ENCODE peak calls at places on chromosomes 7 and 10, in nine cellular contexts. Q is IMR-90, R is brain microvascular endothelial cell, Y is adrenal gland, E is tibial nerve, I is astrocyte of the spinal cord, C is cardiac fibroblast, N is hepatocyte, V is HFF-Myc. W is an unnamed sample.

GRCh38 chr10:64507869-64508609 is 986.8 kb downstream of the REEP3 start:
- DNase-seq in Q (no peak), R (peak; percentile 65), Y (no peak), E (no peak), I (peak; percentile 5), C (peak; percentile 18), N (no peak), V (no peak), W (no peak)

GRCh38 chr7:81135322-81135721 is 216.5 kb upstream of the SEMA3C start:
- DNase-seq in Q (no peak), R (no peak), Y (no peak), E (no peak), I (no peak), C (no peak), N (no peak), V (no peak), W (no peak)

GRCh38 chr7:130345106-130345505 is 490 bp downstream of the CPA5 start:
- DNase-seq in Q (no peak), R (no peak), Y (no peak), E (no peak), I (peak; percentile 39), C (no peak), N (no peak), V (no peak), W (no peak)

GRCh38 chr10:62681211-62681940 is 123.1 kb upstream of the ADO start:
- DNase-seq in Q (no peak), R (peak; percentile 6), Y (no peak), E (no peak), I (no peak), C (no peak), N (peak; percentile 42), V (no peak), W (no peak)

GRCh38 chr10:95474228-95475002 is 86.8 kb downstream of the SORBS1 start:
- DNase-seq in Q (no peak), R (no peak), Y (no peak), E (peak; percentile 59), I (peak; percentile 63), C (peak; percentile 72), N (peak; percentile 70), V (no peak), W (no peak)

GRCh38 chr10:91162495-91163268 is 57.8 kb upstream of the PCGF5 start:
- DNase-seq in Q (peak; percentile 40), R (no peak), Y (peak; percentile 94), E (peak; percentile 34), I (peak; percentile 39), C (peak; percentile 75), N (peak; percentile 79), V (no peak), W (peak; percentile 93)

GRCh38 chr7:35349001-35349400 is 95.1 kb upstream of the TBX20 start:
- DNase-seq in Q (no peak), R (no peak), Y (peak; percentile 60), E (no peak), I (no peak), C (no peak), N (no peak), V (no peak), W (no peak)

GRCh38 chr10:69789164-69789576 is 12.5 kb upstream of the COL13A1 start:
- DNase-seq in Q (no peak), R (no peak), Y (no peak), E (no peak), I (peak; percentile 62), C (no peak), N (no peak), V (no peak), W (no peak)

GRCh38 chr10:74988787-74989574 is 122.5 kb upstream of the SAMD8 start:
- DNase-seq in Q (no peak), R (no peak), Y (no peak), E (no peak), I (no peak), C (no peak), N (no peak), V (no peak), W (no peak)

GRCh38 chr10:128599030-128599429 is 472.8 kb upstream of the MKI67 start:
- DNase-seq in Q (no peak), R (no peak), Y (no peak), E (no peak), I (no peak), C (no peak), N (no peak), V (no peak), W (no peak)

GRCh38 chr7:143504215-143504936 is 26.7 kb downstream of the TAS2R41 start:
- DNase-seq in Q (peak; percentile 28), R (peak; percentile 41), Y (no peak), E (no peak), I (no peak), C (no peak), N (no peak), V (no peak), W (no peak)

GRCh38 chr10:46557319-46558140 is 1.1 kb upstream of the GPRIN2 start:
- DNase-seq in Q (no peak), R (no peak), Y (peak; percentile 51), E (peak; percentile 4), I (no peak), C (no peak), N (no peak), V (no peak), W (peak; percentile 90)

GRCh38 chr7:13551503-13551902 is 438.0 kb downstream of the ETV1 start:
- DNase-seq in Q (no peak), R (no peak), Y (no peak), E (no peak), I (peak; percentile 14), C (no peak), N (no peak), V (no peak), W (no peak)

GRCh38 chr10:129917936-129918335 is 46.1 kb downstream of the EBF3 start:
- DNase-seq in Q (no peak), R (no peak), Y (no peak), E (no peak), I (no peak), C (no peak), N (no peak), V (no peak), W (no peak)

GRCh38 chr10:129916506-129916995 is 47.5 kb downstream of the EBF3 start:
- DNase-seq in Q (no peak), R (no peak), Y (no peak), E (no peak), I (no peak), C (no peak), N (no peak), V (no peak), W (no peak)

GRCh38 chr10:129918401-129918800 is 45.7 kb downstream of the EBF3 start:
- DNase-seq in Q (no peak), R (no peak), Y (no peak), E (no peak), I (no peak), C (no peak), N (no peak), V (no peak), W (no peak)

GRCh38 chr10:129919358-129919757 is 44.7 kb downstream of the EBF3 start:
- DNase-seq in Q (no peak), R (no peak), Y (no peak), E (no peak), I (no peak), C (no peak), N (no peak), V (no peak), W (no peak)

DNA sequence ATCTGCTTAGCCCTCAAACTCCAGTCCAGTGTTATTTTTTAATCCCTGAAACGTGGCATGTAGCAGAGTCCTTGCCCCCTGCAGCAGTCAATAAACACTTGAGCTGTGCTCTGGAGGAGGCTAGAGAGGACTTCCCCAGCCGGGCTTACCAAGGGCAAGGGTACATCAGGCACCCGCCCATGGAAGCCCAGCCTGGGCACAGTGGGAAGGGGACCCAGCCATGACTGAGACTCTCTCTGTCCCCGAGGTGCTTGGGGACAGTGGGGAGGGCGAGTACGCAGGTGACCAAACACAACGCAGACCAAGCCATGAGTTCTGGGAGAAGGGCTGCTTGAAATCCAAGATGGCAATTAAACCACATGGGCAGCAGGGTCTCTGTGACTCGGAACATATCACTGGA is 45.2 kb downstream of the EBF3 start:
- DNase-seq in Q (no peak), R (no peak), Y (no peak), E (no peak), I (no peak), C (no peak), N (no peak), V (no peak), W (no peak)
- H3K4me3 ChIP-seq in Q (no peak overlapping the region), R (no peak overlapping the region), Y (no peak overlapping the region), E (no peak overlapping the region), I (no peak overlapping the region), C (no peak overlapping the region), N (no peak overlapping the region), V (no peak overlapping the region), W (no peak overlapping the region)

DNA sequence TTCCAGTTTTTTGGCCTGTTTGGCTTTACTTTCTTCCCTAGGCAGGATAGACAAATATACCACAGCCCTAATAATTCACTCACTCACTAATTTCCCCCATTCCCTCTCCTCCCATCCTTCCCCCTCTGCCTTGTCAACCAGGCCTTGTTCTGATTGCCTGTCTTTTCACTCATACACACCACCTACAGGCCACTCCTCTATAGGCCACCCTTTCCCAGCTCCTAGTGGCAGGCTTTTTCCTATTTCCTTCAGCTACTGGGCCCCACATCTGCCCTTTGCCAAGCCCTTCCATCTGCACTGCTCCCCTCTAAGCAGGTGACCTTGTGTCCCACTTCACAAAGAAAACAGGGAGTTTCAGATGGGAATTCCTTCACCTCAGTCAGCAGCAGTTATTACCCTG is 59.8 kb upstream of the MSRB2 start:
- DNase-seq in Q (no peak), R (peak; percentile 20), Y (no peak), E (no peak), I (no peak), C (no peak), N (peak; percentile 22), V (no peak), W (no peak)
- TF ChIP-seq CTCF in Q (no peak), R (peak; percentile 64), Y (no peak), E (no peak), I (peak; percentile 36), C (peak; percentile 35), N (peak; percentile 17), V (peak; percentile 36), W (no peak)

DNA sequence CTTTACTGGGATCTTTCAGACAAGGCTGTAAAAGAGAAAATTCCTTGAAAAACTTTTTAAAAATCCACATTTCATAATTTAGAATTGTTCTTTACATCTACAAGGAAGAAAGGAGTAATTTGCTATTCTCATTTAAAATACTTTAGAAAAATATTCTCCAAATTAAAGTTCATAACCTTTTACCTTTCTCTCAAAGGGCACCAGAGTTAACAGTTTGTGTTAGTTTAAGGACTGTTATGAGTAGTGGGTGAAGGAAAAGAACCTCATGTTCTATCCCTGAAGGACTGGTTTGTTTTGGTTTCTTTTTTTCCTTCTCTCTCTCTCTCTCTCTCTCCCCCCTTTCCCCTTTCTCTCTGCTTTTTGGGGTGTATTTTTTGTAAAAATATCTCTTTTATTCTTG is 4.1 kb downstream of the AGMO start:
- DNase-seq in Q (no peak), R (no peak), Y (no peak), E (no peak), I (no peak), C (no peak), N (no peak), V (no peak), W (no peak)
- H3K4me3 ChIP-seq in Q (no peak overlapping the region), R (no peak overlapping the region), Y (no peak overlapping the region), E (peak overlapping the region; percentile 34), I (no peak overlapping the region), C (no peak overlapping the region), N (no peak overlapping the region), V (no peak overlapping the region), W (no peak overlapping the region)

DNA sequence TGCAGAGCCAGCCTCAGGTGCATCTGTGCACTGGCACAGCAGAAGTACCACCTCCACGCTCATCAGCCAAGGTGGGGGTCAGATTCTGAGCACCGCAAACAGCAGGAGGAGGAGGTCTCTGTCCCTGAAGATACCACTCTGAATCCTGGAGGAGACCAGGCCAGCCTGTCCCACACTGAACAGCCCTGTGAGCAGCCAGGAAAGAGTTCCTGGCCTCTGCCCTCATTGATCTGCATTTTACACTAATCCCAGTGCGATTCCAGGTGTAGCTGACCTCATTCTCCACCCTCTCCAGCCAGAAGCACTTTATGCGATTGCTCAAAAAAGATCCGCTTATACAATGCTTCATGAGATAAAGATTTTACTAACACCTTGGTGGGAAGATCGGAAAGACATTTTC is 99.1 kb upstream of the CACUL1 start:
- DNase-seq in Q (no peak), R (no peak), Y (no peak), E (no peak), I (no peak), C (no peak), N (no peak), V (no peak), W (no peak)
- TF ChIP-seq CTCF in Q (no peak), R (no peak), Y (no peak), E (no peak), I (no peak), C (no peak), N (no peak), V (no peak), W (no peak)